ENCODE peak calls at places on chromosomes 12 and 14, in ten cellular contexts. One of them, this sample, is unnamed.

GRCh38 chr14:27050195-27050594 is 452.4 kb upstream of the NOVA1 start:
- DNase-seq in stimulated activated CD8-positive, alpha-beta memory T cell treated with anti-CD3 and anti-CD28 coated beads, Interleukin-2, amount 100 ng/mL, for 48 hours: no peak
- DNase-seq in iris pigment epithelial cell: no peak
- DNase-seq in Peyer's patch: no peak
- DNase-seq in NB4: no peak
- DNase-seq in tibial nerve: no peak
- DNase-seq in NCI-H345: no peak
- DNase-seq in left ventricle myocardium inferior: no peak
- DNase-seq in fibroblast of gingiva: no peak
- DNase-seq in MG63: no peak
- DNase-seq in this sample: no peak

GRCh38 chr14:83777516-83777915 is 1752.4 kb upstream of the FLRT2 start:
- DNase-seq in stimulated activated CD8-positive, alpha-beta memory T cell treated with anti-CD3 and anti-CD28 coated beads, Interleukin-2, amount 100 ng/mL, for 48 hours: no peak
- DNase-seq in iris pigment epithelial cell: peak
- DNase-seq in Peyer's patch: no peak
- DNase-seq in NB4: no peak
- DNase-seq in tibial nerve: no peak
- DNase-seq in NCI-H345: no peak
- DNase-seq in left ventricle myocardium inferior: no peak
- DNase-seq in fibroblast of gingiva: peak
- DNase-seq in MG63: no peak
- DNase-seq in this sample: no peak

GRCh38 chr14:87628129-87628528 is 364.9 kb downstream of the GALC start:
- DNase-seq in stimulated activated CD8-positive, alpha-beta memory T cell treated with anti-CD3 and anti-CD28 coated beads, Interleukin-2, amount 100 ng/mL, for 48 hours: no peak
- DNase-seq in iris pigment epithelial cell: no peak
- DNase-seq in Peyer's patch: no peak
- DNase-seq in NB4: peak
- DNase-seq in tibial nerve: peak
- DNase-seq in NCI-H345: no peak
- DNase-seq in left ventricle myocardium inferior: no peak
- DNase-seq in fibroblast of gingiva: no peak
- DNase-seq in MG63: no peak
- DNase-seq in this sample: no peak

GRCh38 chr12:123529636-123530035 is 3.9 kb downstream of the RILPL1 start:
- DNase-seq in stimulated activated CD8-positive, alpha-beta memory T cell treated with anti-CD3 and anti-CD28 coated beads, Interleukin-2, amount 100 ng/mL, for 48 hours: no peak
- DNase-seq in iris pigment epithelial cell: no peak
- DNase-seq in Peyer's patch: no peak
- DNase-seq in NB4: no peak
- DNase-seq in tibial nerve: no peak
- DNase-seq in NCI-H345: no peak
- DNase-seq in left ventricle myocardium inferior: no peak
- DNase-seq in fibroblast of gingiva: no peak
- DNase-seq in MG63: no peak
- DNase-seq in this sample: no peak

GRCh38 chr12:48265792-48266191 is 62.7 kb upstream of the OR10AD1 start:
- DNase-seq in stimulated activated CD8-positive, alpha-beta memory T cell treated with anti-CD3 and anti-CD28 coated beads, Interleukin-2, amount 100 ng/mL, for 48 hours: no peak
- DNase-seq in iris pigment epithelial cell: no peak
- DNase-seq in Peyer's patch: no peak
- DNase-seq in NB4: no peak
- DNase-seq in tibial nerve: no peak
- DNase-seq in NCI-H345: no peak
- DNase-seq in left ventricle myocardium inferior: no peak
- DNase-seq in fibroblast of gingiva: no peak
- DNase-seq in MG63: no peak
- DNase-seq in this sample: no peak

GRCh38 chr14:99535448-99535847 is 54.2 kb downstream of the CCNK start:
- DNase-seq in stimulated activated CD8-positive, alpha-beta memory T cell treated with anti-CD3 and anti-CD28 coated beads, Interleukin-2, amount 100 ng/mL, for 48 hours: no peak
- DNase-seq in iris pigment epithelial cell: no peak
- DNase-seq in Peyer's patch: no peak
- DNase-seq in NB4: no peak
- DNase-seq in tibial nerve: no peak
- DNase-seq in NCI-H345: no peak
- DNase-seq in left ventricle myocardium inferior: no peak
- DNase-seq in fibroblast of gingiva: no peak
- DNase-seq in MG63: peak
- DNase-seq in this sample: no peak

GRCh38 chr12:29781705-29782266 is 2.0 kb downstream of the TMTC1 start:
- DNase-seq in stimulated activated CD8-positive, alpha-beta memory T cell treated with anti-CD3 and anti-CD28 coated beads, Interleukin-2, amount 100 ng/mL, for 48 hours: no peak
- DNase-seq in iris pigment epithelial cell: no peak
- DNase-seq in Peyer's patch: no peak
- DNase-seq in NB4: no peak
- DNase-seq in tibial nerve: no peak
- DNase-seq in NCI-H345: no peak
- DNase-seq in left ventricle myocardium inferior: no peak
- DNase-seq in fibroblast of gingiva: no peak
- DNase-seq in MG63: no peak
- DNase-seq in this sample: no peak

GRCh38 chr12:109951136-109951535 is 45.0 kb downstream of the GIT2 start:
- DNase-seq in stimulated activated CD8-positive, alpha-beta memory T cell treated with anti-CD3 and anti-CD28 coated beads, Interleukin-2, amount 100 ng/mL, for 48 hours: no peak
- DNase-seq in iris pigment epithelial cell: peak
- DNase-seq in Peyer's patch: no peak
- DNase-seq in NB4: no peak
- DNase-seq in tibial nerve: no peak
- DNase-seq in NCI-H345: no peak
- DNase-seq in left ventricle myocardium inferior: no peak
- DNase-seq in fibroblast of gingiva: peak
- DNase-seq in MG63: no peak
- DNase-seq in this sample: no peak

GRCh38 chr12:57195655-57196371 is 20.8 kb upstream of the NXPH4 start:
- DNase-seq in stimulated activated CD8-positive, alpha-beta memory T cell treated with anti-CD3 and anti-CD28 coated beads, Interleukin-2, amount 100 ng/mL, for 48 hours: no peak
- DNase-seq in iris pigment epithelial cell: no peak
- DNase-seq in Peyer's patch: no peak
- DNase-seq in NB4: peak
- DNase-seq in tibial nerve: no peak
- DNase-seq in NCI-H345: no peak
- DNase-seq in left ventricle myocardium inferior: no peak
- DNase-seq in fibroblast of gingiva: no peak
- DNase-seq in MG63: no peak
- DNase-seq in this sample: no peak

GRCh38 chr12:100427078-100427477 is 46.6 kb upstream of the NR1H4 start:
- DNase-seq in stimulated activated CD8-positive, alpha-beta memory T cell treated with anti-CD3 and anti-CD28 coated beads, Interleukin-2, amount 100 ng/mL, for 48 hours: no peak
- DNase-seq in iris pigment epithelial cell: peak
- DNase-seq in Peyer's patch: peak
- DNase-seq in NB4: no peak
- DNase-seq in tibial nerve: no peak
- DNase-seq in NCI-H345: no peak
- DNase-seq in left ventricle myocardium inferior: no peak
- DNase-seq in fibroblast of gingiva: peak
- DNase-seq in MG63: peak
- DNase-seq in this sample: no peak

GRCh38 chr14:105563347-105563737 is 37.0 kb downstream of the TMEM121 start:
- DNase-seq in stimulated activated CD8-positive, alpha-beta memory T cell treated with anti-CD3 and anti-CD28 coated beads, Interleukin-2, amount 100 ng/mL, for 48 hours: no peak
- DNase-seq in iris pigment epithelial cell: no peak
- DNase-seq in Peyer's patch: no peak
- DNase-seq in NB4: no peak
- DNase-seq in tibial nerve: no peak
- DNase-seq in NCI-H345: no peak
- DNase-seq in left ventricle myocardium inferior: no peak
- DNase-seq in fibroblast of gingiva: no peak
- DNase-seq in MG63: no peak
- DNase-seq in this sample: no peak

GRCh38 chr12:75641031-75641780 is 129.8 kb upstream of the KRR1 start:
- DNase-seq in stimulated activated CD8-positive, alpha-beta memory T cell treated with anti-CD3 and anti-CD28 coated beads, Interleukin-2, amount 100 ng/mL, for 48 hours: peak
- DNase-seq in iris pigment epithelial cell: peak
- DNase-seq in Peyer's patch: peak
- DNase-seq in NB4: peak
- DNase-seq in tibial nerve: no peak
- DNase-seq in NCI-H345: no peak
- DNase-seq in left ventricle myocardium inferior: no peak
- DNase-seq in fibroblast of gingiva: peak
- DNase-seq in MG63: no peak
- DNase-seq in this sample: no peak

This sample was measured in T-helper 17 cell.